ENCODE peak calls at places on chromosomes 6 and 20, in ten cellular contexts. One of them, this sample, is unnamed.

GRCh38 chr6:29294499-29294914 is 7.0 kb upstream of the OR14J1 start:
- ATAC-seq in WTC11: peak; percentile 63
- ATAC-seq in psoas muscle: no peak
- ATAC-seq in left ventricle myocardium superior: no peak
- ATAC-seq in activated CD8-positive, alpha-beta memory T cell treated with anti-CD3 and anti-CD28 coated beads, Interleukin-2, amount 10 ng/mL, durations not matched to agents 7 days and 5 days: no peak
- ATAC-seq in CD4-positive, alpha-beta T cell: no peak
- ATAC-seq in sciatic nerve: no peak
- ATAC-seq in activated T-cell treated with anti-CD3 and anti-CD28 coated beads, Interleukin-2, amount 50 U/mL, for 4 hours: no peak
- ATAC-seq in heart right ventricle: no peak
- ATAC-seq in left cardiac atrium: no peak
- ATAC-seq in this sample: no peak

GRCh38 chr6:158002249-158002950 is 20.7 kb downstream of the SYNJ2 start:
- ATAC-seq in CD4-positive, alpha-beta T cell: no peak
- ATAC-seq in sciatic nerve: peak; percentile 4
- ATAC-seq in activated CD8-positive, alpha-beta memory T cell treated with anti-CD3 and anti-CD28 coated beads, Interleukin-2, amount 10 ng/mL, durations not matched to agents 7 days and 5 days: no peak
- ATAC-seq in left cardiac atrium: peak; percentile 6
- ATAC-seq in WTC11: peak; percentile 33
- ATAC-seq in heart right ventricle: peak; percentile 3
- ATAC-seq in left ventricle myocardium superior: no peak
- ATAC-seq in psoas muscle: no peak
- ATAC-seq in activated T-cell treated with anti-CD3 and anti-CD28 coated beads, Interleukin-2, amount 50 U/mL, for 4 hours: no peak
- ATAC-seq in this sample: peak; percentile 30

GRCh38 chr6:113596907-113597583 is 260.1 kb upstream of the MARCKS start:
- ATAC-seq in left cardiac atrium: peak; percentile 55
- ATAC-seq in WTC11: no peak
- ATAC-seq in activated CD8-positive, alpha-beta memory T cell treated with anti-CD3 and anti-CD28 coated beads, Interleukin-2, amount 10 ng/mL, durations not matched to agents 7 days and 5 days: no peak
- ATAC-seq in CD4-positive, alpha-beta T cell: no peak
- ATAC-seq in activated T-cell treated with anti-CD3 and anti-CD28 coated beads, Interleukin-2, amount 50 U/mL, for 4 hours: no peak
- ATAC-seq in psoas muscle: no peak
- ATAC-seq in sciatic nerve: peak; percentile 85
- ATAC-seq in heart right ventricle: peak; percentile 55
- ATAC-seq in left ventricle myocardium superior: peak; percentile 65
- ATAC-seq in this sample: no peak

GRCh38 chr6:116766506-116767176 is 1.1 kb upstream of the FAM162B start:
- ATAC-seq in activated T-cell treated with anti-CD3 and anti-CD28 coated beads, Interleukin-2, amount 50 U/mL, for 4 hours: no peak
- ATAC-seq in activated CD8-positive, alpha-beta memory T cell treated with anti-CD3 and anti-CD28 coated beads, Interleukin-2, amount 10 ng/mL, durations not matched to agents 7 days and 5 days: no peak
- ATAC-seq in heart right ventricle: no peak
- ATAC-seq in left cardiac atrium: no peak
- ATAC-seq in sciatic nerve: no peak
- ATAC-seq in WTC11: no peak
- ATAC-seq in psoas muscle: no peak
- ATAC-seq in left ventricle myocardium superior: no peak
- ATAC-seq in CD4-positive, alpha-beta T cell: no peak
- ATAC-seq in this sample: no peak

GRCh38 chr6:15950962-15951569 is 177.8 kb upstream of the MYLIP start:
- ATAC-seq in CD4-positive, alpha-beta T cell: no peak
- ATAC-seq in WTC11: no peak
- ATAC-seq in heart right ventricle: no peak
- ATAC-seq in psoas muscle: no peak
- ATAC-seq in left cardiac atrium: no peak
- ATAC-seq in activated T-cell treated with anti-CD3 and anti-CD28 coated beads, Interleukin-2, amount 50 U/mL, for 4 hours: no peak
- ATAC-seq in left ventricle myocardium superior: no peak
- ATAC-seq in activated CD8-positive, alpha-beta memory T cell treated with anti-CD3 and anti-CD28 coated beads, Interleukin-2, amount 10 ng/mL, durations not matched to agents 7 days and 5 days: no peak
- ATAC-seq in sciatic nerve: no peak
- ATAC-seq in this sample: no peak

GRCh38 chr20:48957053-48957481 is 35.6 kb downstream of the ARFGEF2 start:
- ATAC-seq in psoas muscle: no peak
- ATAC-seq in left ventricle myocardium superior: peak; percentile 20
- ATAC-seq in heart right ventricle: peak; percentile 43
- ATAC-seq in CD4-positive, alpha-beta T cell: no peak
- ATAC-seq in sciatic nerve: no peak
- ATAC-seq in activated T-cell treated with anti-CD3 and anti-CD28 coated beads, Interleukin-2, amount 50 U/mL, for 4 hours: no peak
- ATAC-seq in activated CD8-positive, alpha-beta memory T cell treated with anti-CD3 and anti-CD28 coated beads, Interleukin-2, amount 10 ng/mL, durations not matched to agents 7 days and 5 days: no peak
- ATAC-seq in left cardiac atrium: peak; percentile 82
- ATAC-seq in WTC11: no peak
- ATAC-seq in this sample: peak; percentile 26

GRCh38 chr6:71080793-71081192 is 123.9 kb upstream of the B3GAT2 start:
- ATAC-seq in activated CD8-positive, alpha-beta memory T cell treated with anti-CD3 and anti-CD28 coated beads, Interleukin-2, amount 10 ng/mL, durations not matched to agents 7 days and 5 days: no peak
- ATAC-seq in left cardiac atrium: peak; percentile 90
- ATAC-seq in left ventricle myocardium superior: peak; percentile 65
- ATAC-seq in CD4-positive, alpha-beta T cell: no peak
- ATAC-seq in psoas muscle: no peak
- ATAC-seq in heart right ventricle: peak; percentile 86
- ATAC-seq in sciatic nerve: peak; percentile 45
- ATAC-seq in WTC11: no peak
- ATAC-seq in activated T-cell treated with anti-CD3 and anti-CD28 coated beads, Interleukin-2, amount 50 U/mL, for 4 hours: no peak
- ATAC-seq in this sample: no peak

GRCh38 chr6:7406743-7407142 is 17.1 kb downstream of the RIOK1 start:
- ATAC-seq in psoas muscle: no peak
- ATAC-seq in heart right ventricle: no peak
- ATAC-seq in WTC11: no peak
- ATAC-seq in left cardiac atrium: no peak
- ATAC-seq in left ventricle myocardium superior: no peak
- ATAC-seq in activated CD8-positive, alpha-beta memory T cell treated with anti-CD3 and anti-CD28 coated beads, Interleukin-2, amount 10 ng/mL, durations not matched to agents 7 days and 5 days: no peak
- ATAC-seq in activated T-cell treated with anti-CD3 and anti-CD28 coated beads, Interleukin-2, amount 50 U/mL, for 4 hours: no peak
- ATAC-seq in CD4-positive, alpha-beta T cell: no peak
- ATAC-seq in sciatic nerve: no peak
- ATAC-seq in this sample: no peak

GRCh38 chr6:21971540-21971939 is 325.3 kb downstream of the PRL start:
- ATAC-seq in psoas muscle: no peak
- ATAC-seq in left ventricle myocardium superior: no peak
- ATAC-seq in sciatic nerve: no peak
- ATAC-seq in activated T-cell treated with anti-CD3 and anti-CD28 coated beads, Interleukin-2, amount 50 U/mL, for 4 hours: no peak
- ATAC-seq in WTC11: no peak
- ATAC-seq in CD4-positive, alpha-beta T cell: no peak
- ATAC-seq in activated CD8-positive, alpha-beta memory T cell treated with anti-CD3 and anti-CD28 coated beads, Interleukin-2, amount 10 ng/mL, durations not matched to agents 7 days and 5 days: no peak
- ATAC-seq in heart right ventricle: no peak
- ATAC-seq in left cardiac atrium: peak; percentile 39
- ATAC-seq in this sample: peak; percentile 78

GRCh38 chr6:80607814-80608391 is 501.4 kb downstream of the BCKDHB start:
- ATAC-seq in activated CD8-positive, alpha-beta memory T cell treated with anti-CD3 and anti-CD28 coated beads, Interleukin-2, amount 10 ng/mL, durations not matched to agents 7 days and 5 days: no peak
- ATAC-seq in CD4-positive, alpha-beta T cell: no peak
- ATAC-seq in WTC11: no peak
- ATAC-seq in psoas muscle: peak; percentile 96
- ATAC-seq in left cardiac atrium: peak; percentile 92
- ATAC-seq in sciatic nerve: peak; percentile 97
- ATAC-seq in activated T-cell treated with anti-CD3 and anti-CD28 coated beads, Interleukin-2, amount 50 U/mL, for 4 hours: no peak
- ATAC-seq in heart right ventricle: peak; percentile 93
- ATAC-seq in left ventricle myocardium superior: peak; percentile 97
- ATAC-seq in this sample: peak; percentile 91

GRCh38 chr20:8127553-8128255 is 4.4 kb upstream of the PLCB1 start:
- ATAC-seq in CD4-positive, alpha-beta T cell: no peak
- ATAC-seq in left cardiac atrium: no peak
- ATAC-seq in left ventricle myocardium superior: no peak
- ATAC-seq in psoas muscle: no peak
- ATAC-seq in activated T-cell treated with anti-CD3 and anti-CD28 coated beads, Interleukin-2, amount 50 U/mL, for 4 hours: peak; percentile 34
- ATAC-seq in activated CD8-positive, alpha-beta memory T cell treated with anti-CD3 and anti-CD28 coated beads, Interleukin-2, amount 10 ng/mL, durations not matched to agents 7 days and 5 days: no peak
- ATAC-seq in WTC11: no peak
- ATAC-seq in sciatic nerve: no peak
- ATAC-seq in heart right ventricle: no peak
- ATAC-seq in this sample: no peak

GRCh38 chr6:73731285-73731684 is 35.3 kb downstream of the CD109 start:
- ATAC-seq in activated T-cell treated with anti-CD3 and anti-CD28 coated beads, Interleukin-2, amount 50 U/mL, for 4 hours: no peak
- ATAC-seq in WTC11: no peak
- ATAC-seq in heart right ventricle: no peak
- ATAC-seq in activated CD8-positive, alpha-beta memory T cell treated with anti-CD3 and anti-CD28 coated beads, Interleukin-2, amount 10 ng/mL, durations not matched to agents 7 days and 5 days: no peak
- ATAC-seq in psoas muscle: no peak
- ATAC-seq in sciatic nerve: no peak
- ATAC-seq in left cardiac atrium: no peak
- ATAC-seq in CD4-positive, alpha-beta T cell: no peak
- ATAC-seq in left ventricle myocardium superior: no peak
- ATAC-seq in this sample: no peak

GRCh38 chr20:9615118-9615517 is 100.7 kb downstream of the LAMP5 start:
- ATAC-seq in activated CD8-positive, alpha-beta memory T cell treated with anti-CD3 and anti-CD28 coated beads, Interleukin-2, amount 10 ng/mL, durations not matched to agents 7 days and 5 days: no peak
- ATAC-seq in left ventricle myocardium superior: no peak
- ATAC-seq in WTC11: no peak
- ATAC-seq in left cardiac atrium: no peak
- ATAC-seq in CD4-positive, alpha-beta T cell: no peak
- ATAC-seq in sciatic nerve: no peak
- ATAC-seq in activated T-cell treated with anti-CD3 and anti-CD28 coated beads, Interleukin-2, amount 50 U/mL, for 4 hours: no peak
- ATAC-seq in psoas muscle: no peak
- ATAC-seq in heart right ventricle: no peak
- ATAC-seq in this sample: no peak

GRCh38 chr6:71103150-71103549 is 146.3 kb upstream of the B3GAT2 start:
- ATAC-seq in activated CD8-positive, alpha-beta memory T cell treated with anti-CD3 and anti-CD28 coated beads, Interleukin-2, amount 10 ng/mL, durations not matched to agents 7 days and 5 days: no peak
- ATAC-seq in CD4-positive, alpha-beta T cell: no peak
- ATAC-seq in left cardiac atrium: no peak
- ATAC-seq in left ventricle myocardium superior: no peak
- ATAC-seq in sciatic nerve: no peak
- ATAC-seq in heart right ventricle: no peak
- ATAC-seq in WTC11: no peak
- ATAC-seq in activated T-cell treated with anti-CD3 and anti-CD28 coated beads, Interleukin-2, amount 50 U/mL, for 4 hours: no peak
- ATAC-seq in psoas muscle: no peak
- ATAC-seq in this sample: no peak

GRCh38 chr6:16157909-16158308 is 29.0 kb downstream of the MYLIP start:
- ATAC-seq in activated CD8-positive, alpha-beta memory T cell treated with anti-CD3 and anti-CD28 coated beads, Interleukin-2, amount 10 ng/mL, durations not matched to agents 7 days and 5 days: no peak
- ATAC-seq in CD4-positive, alpha-beta T cell: no peak
- ATAC-seq in psoas muscle: peak; percentile 84
- ATAC-seq in WTC11: no peak
- ATAC-seq in left cardiac atrium: peak; percentile 61
- ATAC-seq in activated T-cell treated with anti-CD3 and anti-CD28 coated beads, Interleukin-2, amount 50 U/mL, for 4 hours: no peak
- ATAC-seq in sciatic nerve: no peak
- ATAC-seq in left ventricle myocardium superior: peak; percentile 75
- ATAC-seq in heart right ventricle: peak; percentile 63
- ATAC-seq in this sample: no peak

GRCh38 chr6:144653885-144654505 is 368.9 kb downstream of the UTRN start:
- ATAC-seq in heart right ventricle: no peak
- ATAC-seq in CD4-positive, alpha-beta T cell: peak; percentile 66
- ATAC-seq in left cardiac atrium: no peak
- ATAC-seq in activated CD8-positive, alpha-beta memory T cell treated with anti-CD3 and anti-CD28 coated beads, Interleukin-2, amount 10 ng/mL, durations not matched to agents 7 days and 5 days: peak; percentile 63
- ATAC-seq in WTC11: no peak
- ATAC-seq in psoas muscle: no peak
- ATAC-seq in activated T-cell treated with anti-CD3 and anti-CD28 coated beads, Interleukin-2, amount 50 U/mL, for 4 hours: peak; percentile 84
- ATAC-seq in sciatic nerve: no peak
- ATAC-seq in left ventricle myocardium superior: no peak
- ATAC-seq in this sample: no peak

GRCh38 chr20:44031001-44031574 is 116.4 kb downstream of the TOX2 start:
- ATAC-seq in activated CD8-positive, alpha-beta memory T cell treated with anti-CD3 and anti-CD28 coated beads, Interleukin-2, amount 10 ng/mL, durations not matched to agents 7 days and 5 days: no peak
- ATAC-seq in activated T-cell treated with anti-CD3 and anti-CD28 coated beads, Interleukin-2, amount 50 U/mL, for 4 hours: no peak
- ATAC-seq in CD4-positive, alpha-beta T cell: no peak
- ATAC-seq in heart right ventricle: no peak
- ATAC-seq in psoas muscle: no peak
- ATAC-seq in WTC11: no peak
- ATAC-seq in left cardiac atrium: no peak
- ATAC-seq in sciatic nerve: no peak
- ATAC-seq in left ventricle myocardium superior: peak; percentile 66
- ATAC-seq in this sample: no peak

GRCh38 chr20:1817577-1818211 is 77.5 kb upstream of the SIRPA start:
- ATAC-seq in activated T-cell treated with anti-CD3 and anti-CD28 coated beads, Interleukin-2, amount 50 U/mL, for 4 hours: no peak
- ATAC-seq in WTC11: no peak
- ATAC-seq in activated CD8-positive, alpha-beta memory T cell treated with anti-CD3 and anti-CD28 coated beads, Interleukin-2, amount 10 ng/mL, durations not matched to agents 7 days and 5 days: no peak
- ATAC-seq in left cardiac atrium: no peak
- ATAC-seq in CD4-positive, alpha-beta T cell: no peak
- ATAC-seq in left ventricle myocardium superior: no peak
- ATAC-seq in sciatic nerve: no peak
- ATAC-seq in psoas muscle: no peak
- ATAC-seq in heart right ventricle: no peak
- ATAC-seq in this sample: no peak

GRCh38 chr6:150600003-150600301 is 267 bp downstream of the PLEKHG1 start:
- ATAC-seq in left ventricle myocardium superior: peak; percentile 37
- ATAC-seq in WTC11: no peak
- ATAC-seq in activated T-cell treated with anti-CD3 and anti-CD28 coated beads, Interleukin-2, amount 50 U/mL, for 4 hours: no peak
- ATAC-seq in psoas muscle: peak; percentile 34
- ATAC-seq in sciatic nerve: no peak
- ATAC-seq in left cardiac atrium: peak; percentile 44
- ATAC-seq in CD4-positive, alpha-beta T cell: no peak
- ATAC-seq in heart right ventricle: peak; percentile 4
- ATAC-seq in activated CD8-positive, alpha-beta memory T cell treated with anti-CD3 and anti-CD28 coated beads, Interleukin-2, amount 10 ng/mL, durations not matched to agents 7 days and 5 days: peak; percentile 35
- ATAC-seq in this sample: peak; percentile 9

GRCh38 chr6:122075084-122075760 is 324.2 kb upstream of the HSF2 start:
- ATAC-seq in psoas muscle: no peak
- ATAC-seq in activated CD8-positive, alpha-beta memory T cell treated with anti-CD3 and anti-CD28 coated beads, Interleukin-2, amount 10 ng/mL, durations not matched to agents 7 days and 5 days: no peak
- ATAC-seq in left cardiac atrium: no peak
- ATAC-seq in CD4-positive, alpha-beta T cell: no peak
- ATAC-seq in heart right ventricle: no peak
- ATAC-seq in left ventricle myocardium superior: no peak
- ATAC-seq in WTC11: peak; percentile 51
- ATAC-seq in activated T-cell treated with anti-CD3 and anti-CD28 coated beads, Interleukin-2, amount 50 U/mL, for 4 hours: no peak
- ATAC-seq in sciatic nerve: no peak
- ATAC-seq in this sample: no peak

GRCh38 chr20:36532388-36532787 is 8.9 kb upstream of the MYL9 start:
- ATAC-seq in sciatic nerve: no peak
- ATAC-seq in psoas muscle: no peak
- ATAC-seq in CD4-positive, alpha-beta T cell: no peak
- ATAC-seq in WTC11: no peak
- ATAC-seq in heart right ventricle: no peak
- ATAC-seq in left ventricle myocardium superior: no peak
- ATAC-seq in left cardiac atrium: no peak
- ATAC-seq in activated CD8-positive, alpha-beta memory T cell treated with anti-CD3 and anti-CD28 coated beads, Interleukin-2, amount 10 ng/mL, durations not matched to agents 7 days and 5 days: no peak
- ATAC-seq in activated T-cell treated with anti-CD3 and anti-CD28 coated beads, Interleukin-2, amount 50 U/mL, for 4 hours: no peak
- ATAC-seq in this sample: no peak

GRCh38 chr6:84674395-84674794 is 90.0 kb downstream of the TBX18 start:
- ATAC-seq in WTC11: no peak
- ATAC-seq in left cardiac atrium: no peak
- ATAC-seq in CD4-positive, alpha-beta T cell: no peak
- ATAC-seq in activated CD8-positive, alpha-beta memory T cell treated with anti-CD3 and anti-CD28 coated beads, Interleukin-2, amount 10 ng/mL, durations not matched to agents 7 days and 5 days: no peak
- ATAC-seq in activated T-cell treated with anti-CD3 and anti-CD28 coated beads, Interleukin-2, amount 50 U/mL, for 4 hours: no peak
- ATAC-seq in sciatic nerve: no peak
- ATAC-seq in left ventricle myocardium superior: no peak
- ATAC-seq in psoas muscle: no peak
- ATAC-seq in heart right ventricle: no peak
- ATAC-seq in this sample: no peak

This sample was measured in SK-N-SH treated with all-trans-retinoic acid at 6 μM for 48 hours.